ENCODE peak calls at places on chromosomes 7 and 10, in eight cellular contexts. N is HFF-Myc, A is H1, F is stomach, X is HCT116, J is upper lobe of right lung, L is heart left ventricle, U is psoas muscle. Q is an unnamed sample.

GRCh38 chr10:28496481-28496961 is 36.4 kb upstream of the WAC start:
- DNase-seq in N (no peak), X (no peak), J (no peak), L (no peak), A (no peak), U (no peak), F (no peak), Q (no peak)

GRCh38 chr7:103080923-103081322 is 6.0 kb downstream of the ARMC10 start:
- DNase-seq in A (no peak), J (no peak), L (no peak), F (no peak), N (no peak), U (no peak), X (no peak), Q (no peak)

GRCh38 chr7:87797798-87798403 is 78.3 kb downstream of the SLC25A40 start:
- DNase-seq in L (no peak), J (no peak), A (no peak), U (no peak), X (peak; percentile 35), N (peak; percentile 26), F (no peak), Q (no peak)

GRCh38 chr10:133309111-133309719 is 501 bp downstream of the ZNF511 start:
- DNase-seq in U (peak; percentile 93), J (peak; percentile 98), X (peak; percentile 69), N (no peak), L (peak; percentile 91), A (peak; percentile 99), F (peak; percentile 98), Q (peak; percentile 90)

GRCh38 chr10:3294919-3295318 is 122.3 kb upstream of the PITRM1 start:
- DNase-seq in A (no peak), L (no peak), X (no peak), F (no peak), N (no peak), J (no peak), U (no peak), Q (no peak)

GRCh38 chr7:1662767-1663166 is 7.3 kb upstream of the ELFN1 start:
- DNase-seq in A (peak; percentile 44), N (no peak), J (peak; percentile 40), L (peak; percentile 4), F (no peak), X (no peak), U (no peak), Q (peak; percentile 16)

GRCh38 chr7:122528879-122529481 is 169.9 kb downstream of the RNF133 start:
- DNase-seq in U (no peak), F (no peak), A (no peak), L (no peak), J (no peak), N (peak; percentile 9), X (peak; percentile 39), Q (no peak)

GRCh38 chr10:3192856-3193635 is 20.5 kb upstream of the PITRM1 start:
- DNase-seq in L (no peak), N (no peak), X (peak; percentile 34), F (peak; percentile 66), A (peak; percentile 65), J (no peak), U (no peak), Q (no peak)

GRCh38 chr7:107865956-107866775 is 24.8 kb upstream of the DLD start:
- DNase-seq in A (no peak), J (no peak), L (no peak), N (no peak), F (no peak), X (no peak), U (no peak), Q (no peak)

GRCh38 chr10:74932648-74933047 is 106.2 kb downstream of the KAT6B start:
- DNase-seq in J (no peak), A (no peak), F (peak; percentile 60), N (no peak), X (no peak), U (peak; percentile 64), L (peak; percentile 80), Q (no peak)

GRCh38 chr7:55386541-55386940 is 21.4 kb downstream of the LANCL2 start:
- DNase-seq in U (no peak), F (no peak), J (no peak), X (no peak), N (no peak), A (no peak), L (no peak), Q (no peak)

GRCh38 chr10:113651021-113651420 is 12.8 kb downstream of the NRAP start:
- DNase-seq in F (no peak), A (no peak), X (no peak), U (no peak), L (no peak), N (no peak), J (no peak), Q (no peak)

GRCh38 chr10:87038786-87039185 is 18.7 kb downstream of the FAM25A start:
- DNase-seq in L (no peak), X (no peak), A (no peak), U (no peak), J (no peak), N (no peak), F (peak; percentile 27), Q (no peak)

GRCh38 chr10:3154661-3155060 is 17.9 kb downstream of the PITRM1 start:
- DNase-seq in F (no peak), L (no peak), J (peak; percentile 32), X (no peak), A (no peak), N (no peak), U (no peak), Q (no peak)

GRCh38 chr7:4742051-4742573 is 33.3 kb upstream of the AP5Z1 start:
- DNase-seq in U (no peak), J (no peak), L (no peak), F (peak; percentile 49), A (no peak), X (no peak), N (no peak), Q (no peak)

GRCh38 chr10:88113232-88113631 is 249.8 kb downstream of the PTEN start:
- DNase-seq in A (no peak), F (no peak), L (peak; percentile 40), X (no peak), N (no peak), U (no peak), J (no peak), Q (no peak)

GRCh38 chr10:88115406-88115805 is 252.0 kb downstream of the PTEN start:
- DNase-seq in X (no peak), L (no peak), J (no peak), U (no peak), N (no peak), F (no peak), A (no peak), Q (no peak)

GRCh38 chr10:88113657-88114272 is 250.3 kb downstream of the PTEN start:
- DNase-seq in N (no peak), F (no peak), X (no peak), L (no peak), J (no peak), U (no peak), A (no peak), Q (no peak)

GRCh38 chr10:88115968-88116367 is 252.5 kb downstream of the PTEN start:
- DNase-seq in J (no peak), N (no peak), L (no peak), F (no peak), A (no peak), U (no peak), X (no peak), Q (no peak)

DNA sequence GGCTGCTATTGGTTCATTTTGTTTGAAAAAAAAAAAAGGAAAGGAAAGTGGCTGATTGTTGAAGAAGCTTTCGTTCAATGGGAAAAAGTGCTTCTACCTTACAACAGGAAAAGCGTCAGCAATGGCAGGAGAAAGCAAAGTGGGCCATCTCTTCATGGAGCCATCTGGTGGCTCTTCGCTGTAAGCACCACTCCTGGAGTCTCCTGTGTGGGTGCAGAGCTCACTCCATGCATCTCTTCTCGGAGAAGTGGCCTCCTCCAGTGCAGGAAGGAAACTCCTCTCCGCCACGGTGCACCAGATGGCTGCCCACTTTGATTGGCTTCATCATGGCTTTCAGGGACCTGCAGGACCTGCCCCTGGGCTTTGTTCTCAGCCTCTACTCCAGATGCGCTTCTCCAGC is 250.9 kb downstream of the PTEN start:
- DNase-seq in J (no peak), L (peak; percentile 60), A (no peak), X (peak; percentile 35), F (peak; percentile 65), U (peak; percentile 31), N (no peak), Q (no peak)
- TF ChIP-seq CTCF in J (peak; percentile 66), L (peak; percentile 51), A (peak; percentile 61), X (peak; percentile 61), F (peak; percentile 64), U (peak; percentile 63), N (peak; percentile 47), Q (no peak)

DNA sequence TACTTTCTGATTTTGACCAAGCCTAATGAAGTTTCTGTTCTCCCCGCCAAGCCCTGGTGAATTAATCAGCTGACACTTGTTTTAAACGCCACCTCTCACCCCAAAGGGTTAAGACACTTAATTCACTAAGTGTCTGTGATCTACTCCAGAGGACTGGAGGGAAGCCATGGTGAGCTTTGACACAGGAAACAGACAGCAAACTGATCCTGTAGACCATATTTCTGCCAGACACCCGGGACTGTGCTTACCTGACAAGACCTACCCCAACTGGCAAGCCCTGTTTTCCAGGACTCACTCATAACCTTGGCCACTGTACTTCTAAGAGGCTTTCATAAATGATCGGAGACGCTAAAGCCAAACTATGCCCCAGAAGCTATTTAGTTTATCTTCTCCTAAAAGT is 126.0 kb downstream of the STRA8 start:
- DNase-seq in L (peak; percentile 67), F (no peak), A (no peak), J (no peak), N (no peak), U (no peak), X (no peak), Q (no peak)
- TF ChIP-seq CTCF in L (no peak), F (no peak), A (no peak), J (no peak), N (no peak), U (no peak), X (no peak), Q (no peak)

GRCh38 chr7:98284335-98285036 is 3.0 kb downstream of the BRI3 start:
- DNase-seq in X (no peak), U (peak; percentile 89), N (peak; percentile 26), F (peak; percentile 85), A (no peak), J (peak; percentile 93), L (peak; percentile 92), Q (no peak)
- TF ChIP-seq CTCF in X (no peak), U (no peak), N (no peak), F (no peak), A (no peak), J (no peak), L (no peak), Q (no peak)

GRCh38 chr10:72241853-72242252 is 25.8 kb upstream of the ASCC1 start:
- DNase-seq in X (no peak), J (no peak), U (no peak), A (no peak), N (no peak), F (no peak), L (no peak), Q (no peak)

GRCh38 chr10:72240371-72240770 is 24.3 kb upstream of the ASCC1 start:
- DNase-seq in X (no peak), N (no peak), U (no peak), L (no peak), F (no peak), J (peak; percentile 12), A (no peak), Q (no peak)

GRCh38 chr10:72242675-72243074 is 26.6 kb upstream of the ASCC1 start:
- DNase-seq in F (peak; percentile 37), L (peak; percentile 69), U (peak; percentile 66), A (no peak), X (no peak), J (peak; percentile 71), N (no peak), Q (no peak)

GRCh38 chr10:72238392-72239175 is 22.5 kb upstream of the ASCC1 start:
- DNase-seq in X (no peak), N (no peak), U (peak; percentile 57), J (peak; percentile 37), F (no peak), L (no peak), A (no peak), Q (no peak)

GRCh38 chr10:72239409-72239808 is 23.3 kb upstream of the ASCC1 start:
- DNase-seq in U (no peak), N (no peak), L (no peak), A (no peak), X (no peak), J (no peak), F (no peak), Q (no peak)
- TF ChIP-seq CTCF in U (no peak), N (no peak), L (no peak), A (no peak), X (no peak), J (no peak), F (no peak), Q (no peak)

Q was measured in mesothelial cell of epicardium.